ENCODE peak calls at places on chromosomes 11 and 22, in six cellular contexts. D, Q, U, V, F and L are unnamed samples.

GRCh38 chr22:29719894-29720645 is at the start of gene CABP7:
- DNase-seq in D (no peak), Q (no peak), U (peak), V (peak), F (peak), L (no peak)

GRCh38 chr11:64644348-64645242 is 53.6 kb downstream of the SLC22A12 start:
- DNase-seq in D (no peak), Q (no peak), U (peak), V (peak), F (no peak), L (no peak)

GRCh38 chr11:65492637-65493366 is 6.0 kb upstream of the MALAT1 start:
- DNase-seq in D (no peak), Q (peak), U (peak), V (no peak), F (no peak), L (peak)

GRCh38 chr22:30250039-30250565 is 3.5 kb upstream of the LIF start:
- DNase-seq in D (no peak), Q (no peak), U (no peak), V (no peak), F (no peak), L (no peak)

GRCh38 chr22:39087881-39088687 is 9.0 kb upstream of the APOBEC3H start:
- DNase-seq in D (no peak), Q (no peak), U (no peak), V (no peak), F (peak), L (no peak)

GRCh38 chr11:33835143-33835878 is 56.6 kb downstream of the LMO2 start:
- DNase-seq in D (peak), Q (no peak), U (peak), V (no peak), F (peak), L (peak)

GRCh38 chr22:24118689-24119384 is 62.5 kb upstream of the SUSD2 start:
- DNase-seq in D (no peak), Q (no peak), U (no peak), V (no peak), F (no peak), L (no peak)

GRCh38 chr11:14813506-14813905 is 78.5 kb downstream of the CYP2R1 start:
- DNase-seq in D (no peak), Q (no peak), U (no peak), V (no peak), F (no peak), L (no peak)

GRCh38 chr11:18794956-18795355 is 3.4 kb upstream of the PTPN5 start:
- DNase-seq in D (no peak), Q (no peak), U (no peak), V (no peak), F (no peak), L (no peak)

GRCh38 chr22:19873960-19874306 is 19.3 kb upstream of the GNB1L start:
- DNase-seq in D (no peak), Q (no peak), U (no peak), V (no peak), F (no peak), L (no peak)

GRCh38 chr11:86743223-86744118 is 56.9 kb upstream of the PRSS23 start:
- DNase-seq in D (no peak), Q (no peak), U (peak), V (peak), F (peak), L (peak)

GRCh38 chr22:28817919-28818859 is 17.8 kb upstream of the XBP1 start:
- DNase-seq in D (no peak), Q (peak), U (no peak), V (no peak), F (peak), L (no peak)

GRCh38 chr11:65305501-65306268 is 9.0 kb upstream of the CDC42EP2 start:
- DNase-seq in D (no peak), Q (no peak), U (peak), V (no peak), F (no peak), L (no peak)

GRCh38 chr11:83655996-83656395 is 369.8 kb upstream of the CCDC90B start:
- DNase-seq in D (no peak), Q (no peak), U (no peak), V (no peak), F (no peak), L (no peak)

GRCh38 chr11:25247336-25247735 is 750.5 kb downstream of the LUZP2 start:
- DNase-seq in D (no peak), Q (no peak), U (peak), V (no peak), F (no peak), L (no peak)

GRCh38 chr11:134313821-134314607 is 17.8 kb upstream of the GLB1L2 start:
- DNase-seq in D (no peak), Q (no peak), U (no peak), V (no peak), F (no peak), L (no peak)

GRCh38 chr11:134945993-134946392 is 534.0 kb upstream of the B3GAT1 start:
- DNase-seq in D (no peak), Q (no peak), U (no peak), V (no peak), F (no peak), L (no peak)

GRCh38 chr11:104033134-104033533 is 3.3 kb upstream of the DDI1 start:
- DNase-seq in D (peak), Q (no peak), U (peak), V (no peak), F (no peak), L (no peak)

GRCh38 chr22:49657275-49657973 is 170.2 kb downstream of the BRD1 start:
- DNase-seq in D (no peak), Q (peak), U (no peak), V (no peak), F (no peak), L (peak)

GRCh38 chr11:99452076-99452475 is 431.3 kb downstream of the CNTN5 start:
- DNase-seq in D (no peak), Q (no peak), U (no peak), V (no peak), F (no peak), L (no peak)

GRCh38 chr11:62665630-62666258 is 632 bp downstream of the CSKMT start:
- DNase-seq in D (no peak), Q (peak), U (peak), V (peak), F (peak), L (peak)

GRCh38 chr11:75328426-75329277 is 22.8 kb downstream of the ARRB1 start:
- DNase-seq in D (peak), Q (peak), U (peak), V (peak), F (peak), L (peak)

GRCh38 chr11:60866911-60867870 is at the start of gene ZP1:
- DNase-seq in D (no peak), Q (peak), U (no peak), V (no peak), F (no peak), L (no peak)

GRCh38 chr11:86395061-86395551 is 20.4 kb downstream of the CCDC81 start:
- DNase-seq in D (no peak), Q (no peak), U (peak), V (peak), F (peak), L (no peak)

GRCh38 chr11:22084564-22084963 is 108.3 kb upstream of the ANO5 start:
- DNase-seq in D (no peak), Q (no peak), U (no peak), V (no peak), F (no peak), L (no peak)

GRCh38 chr22:29030618-29031235 is 30.9 kb downstream of the C22orf31 start:
- DNase-seq in D (peak), Q (peak), U (peak), V (peak), F (peak), L (peak)